ENCODE peak calls at places on chromosomes 3 and 15, in six cellular contexts. D is fibroblast of pulmonary artery; H is fibroblast of the aortic adventitia; P is activated CD4-positive, alpha-beta T cell treated with anti-CD3 and anti-CD28 coated beads for 24 hours; X is AG04450; A is effector CD4-positive, alpha-beta T cell. C is an unnamed sample.

GRCh38 chr3:184716652-184717607 is 5.1 kb upstream of the MAGEF1 start:
- DNase-seq in D (peak), H (peak), P (no peak), X (no peak), A (no peak), C (no peak)

GRCh38 chr3:43854916-43855315 is 164.2 kb downstream of the ABHD5 start:
- DNase-seq in D (no peak), H (no peak), P (no peak), X (no peak), A (no peak), C (no peak)

GRCh38 chr3:150218236-150218635 is 189.9 kb upstream of the TSC22D2 start:
- DNase-seq in D (no peak), H (no peak), P (no peak), X (no peak), A (no peak), C (no peak)

GRCh38 chr3:9826815-9827574 is 16.8 kb downstream of the RPUSD3 start:
- DNase-seq in D (peak), H (no peak), P (no peak), X (no peak), A (no peak), C (no peak)

GRCh38 chr15:62068787-62069170 is 2.0 kb downstream of the C2CD4A start:
- DNase-seq in D (peak), H (no peak), P (no peak), X (no peak), A (no peak), C (no peak)

GRCh38 chr3:74532446-74532845 is 82.0 kb downstream of the CNTN3 start:
- DNase-seq in D (peak), H (peak), P (no peak), X (peak), A (no peak), C (no peak)

GRCh38 chr3:172846706-172847105 is 96.2 kb downstream of the ECT2 start:
- DNase-seq in D (peak), H (peak), P (no peak), X (no peak), A (no peak), C (no peak)

GRCh38 chr15:58401991-58402649 is 29.7 kb upstream of the LIPC start:
- DNase-seq in D (peak), H (peak), P (no peak), X (no peak), A (no peak), C (no peak)

GRCh38 chr3:155560594-155560993 is 184.3 kb downstream of the PLCH1 start:
- DNase-seq in D (no peak), H (peak), P (no peak), X (no peak), A (no peak), C (no peak)

GRCh38 chr3:127206611-127207516 is 13.9 kb downstream of the PRR23E start:
- DNase-seq in D (no peak), H (no peak), P (no peak), X (no peak), A (no peak), C (no peak)

GRCh38 chr15:99703603-99704443 is 29.4 kb downstream of the LYSMD4 start:
- DNase-seq in D (peak), H (peak), P (no peak), X (peak), A (no peak), C (no peak)

GRCh38 chr3:177144922-177145321 is 52.4 kb downstream of the TBL1XR1 start:
- DNase-seq in D (no peak), H (no peak), P (no peak), X (no peak), A (peak), C (no peak)

GRCh38 chr15:66995257-66995656 is 70.1 kb upstream of the SMAD3 start:
- DNase-seq in D (peak), H (peak), P (no peak), X (no peak), A (no peak), C (no peak)

GRCh38 chr3:151228291-151229125 is 25.5 kb upstream of the GPR171 start:
- DNase-seq in D (peak), H (peak), P (no peak), X (peak), A (no peak), C (no peak)

GRCh38 chr3:142680710-142681109 is 43.1 kb upstream of the TRPC1 start:
- DNase-seq in D (peak), H (peak), P (no peak), X (no peak), A (no peak), C (no peak)

GRCh38 chr3:71581981-71582611 is 1.4 kb downstream of the FOXP1 start:
- DNase-seq in D (no peak), H (peak), P (peak), X (no peak), A (peak), C (no peak)

GRCh38 chr3:70856414-70857162 is 544.1 kb upstream of the MDFIC2 start:
- DNase-seq in D (peak), H (peak), P (no peak), X (peak), A (no peak), C (no peak)

GRCh38 chr3:109081746-109082510 is 36.0 kb downstream of the MORC1 start:
- DNase-seq in D (peak), H (peak), P (peak), X (peak), A (no peak), C (no peak)

GRCh38 chr15:60731583-60732130 is 252.7 kb upstream of the ICE2 start:
- DNase-seq in D (no peak), H (no peak), P (no peak), X (no peak), A (no peak), C (no peak)

GRCh38 chr15:78105541-78106241 is 13.3 kb downstream of the SH2D7 start:
- DNase-seq in D (peak), H (no peak), P (no peak), X (no peak), A (no peak), C (no peak)

GRCh38 chr3:77668398-77668797 is 628.5 kb downstream of the ROBO2 start:
- DNase-seq in D (no peak), H (no peak), P (no peak), X (no peak), A (no peak), C (no peak)

GRCh38 chr15:70772402-70772801 is 9.0 kb upstream of the UACA start:
- DNase-seq in D (no peak), H (no peak), P (no peak), X (no peak), A (no peak), C (no peak)

GRCh38 chr15:70559223-70559823 is 204.0 kb downstream of the UACA start:
- DNase-seq in D (peak), H (peak), P (peak), X (no peak), A (peak), C (no peak)

GRCh38 chr3:173371848-173372487 is 25.6 kb upstream of the NLGN1 start:
- DNase-seq in D (peak), H (peak), P (no peak), X (no peak), A (no peak), C (no peak)

GRCh38 chr15:42038401-42038800 is 17.6 kb upstream of the PLA2G4E start:
- DNase-seq in D (no peak), H (no peak), P (no peak), X (no peak), A (no peak), C (no peak)

GRCh38 chr15:82832601-82833209 is 23.3 kb downstream of the WHAMM start:
- DNase-seq in D (peak), H (peak), P (peak), X (peak), A (no peak), C (no peak)

GRCh38 chr15:48507416-48508065 is 138.0 kb downstream of the FBN1 start:
- DNase-seq in D (peak), H (peak), P (no peak), X (peak), A (no peak), C (no peak)

GRCh38 chr3:134798681-134799311 is 3.7 kb downstream of the EPHB1 start:
- DNase-seq in D (no peak), H (no peak), P (no peak), X (no peak), A (no peak), C (no peak)

GRCh38 chr15:39534996-39535395 is 45.9 kb upstream of the THBS1 start:
- DNase-seq in D (no peak), H (no peak), P (no peak), X (no peak), A (no peak), C (no peak)